ENCODE peak calls at places on chromosomes 12 and 14, in four cellular contexts. One of them, this sample, is unnamed.

GRCh38 chr12:7907009-7907408 is 29.0 kb downstream of the SLC2A3 start:
- DNase-seq in K562: peak; percentile 74
- DNase-seq in HepG2: peak; percentile 97
- DNase-seq in WTC11: peak; percentile 72
- DNase-seq in this sample: peak; percentile 90

GRCh38 chr12:124085419-124085818 is 112.4 kb downstream of the ZNF664 start:
- DNase-seq in HepG2: no peak
- DNase-seq in WTC11: no peak
- DNase-seq in K562: no peak
- DNase-seq in this sample: no peak

GRCh38 chr12:128644664-128645296 is 179.0 kb downstream of the SLC15A4 start:
- DNase-seq in HepG2: peak; percentile 3
- DNase-seq in WTC11: peak; percentile 21
- DNase-seq in K562: peak; percentile 40
- DNase-seq in this sample: peak; percentile 25

GRCh38 chr12:34218193-34219045 is 196.1 kb downstream of the ALG10 start:
- DNase-seq in HepG2: peak; percentile 64
- DNase-seq in WTC11: peak; percentile 47
- DNase-seq in K562: peak; percentile 78
- DNase-seq in this sample: peak; percentile 33

GRCh38 chr12:18439541-18439940 is 178.2 kb downstream of the PIK3C2G start:
- DNase-seq in WTC11: no peak
- DNase-seq in HepG2: no peak
- DNase-seq in K562: no peak
- DNase-seq in this sample: no peak

GRCh38 chr12:109758406-109759075 is 44.9 kb downstream of the FAM222A start:
- DNase-seq in K562: no peak
- DNase-seq in WTC11: peak; percentile 24
- DNase-seq in HepG2: no peak
- DNase-seq in this sample: no peak

GRCh38 chr12:10740182-10740581 is 17.1 kb upstream of the YBX3 start:
- DNase-seq in HepG2: peak; percentile 58
- DNase-seq in WTC11: no peak
- DNase-seq in K562: peak; percentile 40
- DNase-seq in this sample: no peak

GRCh38 chr12:103586791-103587370 is at the start of gene STAB2:
- DNase-seq in WTC11: no peak
- DNase-seq in HepG2: no peak
- DNase-seq in K562: no peak
- DNase-seq in this sample: no peak

GRCh38 chr12:11746024-11746771 is 96.7 kb downstream of the ETV6 start:
- DNase-seq in WTC11: no peak
- DNase-seq in K562: peak; percentile 36
- DNase-seq in HepG2: no peak
- DNase-seq in this sample: no peak

GRCh38 chr12:123712780-123713319 is 697 bp downstream of the ATP6V0A2 start:
- DNase-seq in HepG2: peak; percentile 2
- DNase-seq in K562: peak; percentile 12
- DNase-seq in WTC11: no peak
- DNase-seq in this sample: no peak

GRCh38 chr14:61342486-61342885 is 21.1 kb downstream of the PRKCH start:
- DNase-seq in WTC11: no peak
- DNase-seq in K562: no peak
- DNase-seq in HepG2: no peak
- DNase-seq in this sample: no peak

GRCh38 chr14:71541973-71542730 is 390.1 kb upstream of the RGS6 start:
- DNase-seq in K562: no peak
- DNase-seq in WTC11: no peak
- DNase-seq in HepG2: no peak
- DNase-seq in this sample: no peak

GRCh38 chr12:111430418-111431353 is 25.0 kb downstream of the SH2B3 start:
- DNase-seq in HepG2: no peak
- DNase-seq in WTC11: no peak
- DNase-seq in K562: no peak
- DNase-seq in this sample: no peak

GRCh38 chr12:106839343-106839742 is 64.9 kb downstream of the RIC8B start:
- DNase-seq in WTC11: no peak
- DNase-seq in HepG2: no peak
- DNase-seq in K562: peak; percentile 36
- DNase-seq in this sample: no peak

GRCh38 chr14:29222671-29223268 is 456.2 kb downstream of the FOXG1 start:
- DNase-seq in K562: peak; percentile 15
- DNase-seq in HepG2: peak; percentile 63
- DNase-seq in WTC11: peak; percentile 10
- DNase-seq in this sample: peak; percentile 41

GRCh38 chr12:124162151-124163110 is 132.5 kb upstream of the RFLNA start:
- DNase-seq in WTC11: no peak
- DNase-seq in HepG2: no peak
- DNase-seq in K562: peak; percentile 13
- DNase-seq in this sample: no peak

GRCh38 chr12:50790081-50790480 is 26.2 kb downstream of the ATF1 start:
- DNase-seq in K562: no peak
- DNase-seq in WTC11: no peak
- DNase-seq in HepG2: no peak
- DNase-seq in this sample: no peak

DNA sequence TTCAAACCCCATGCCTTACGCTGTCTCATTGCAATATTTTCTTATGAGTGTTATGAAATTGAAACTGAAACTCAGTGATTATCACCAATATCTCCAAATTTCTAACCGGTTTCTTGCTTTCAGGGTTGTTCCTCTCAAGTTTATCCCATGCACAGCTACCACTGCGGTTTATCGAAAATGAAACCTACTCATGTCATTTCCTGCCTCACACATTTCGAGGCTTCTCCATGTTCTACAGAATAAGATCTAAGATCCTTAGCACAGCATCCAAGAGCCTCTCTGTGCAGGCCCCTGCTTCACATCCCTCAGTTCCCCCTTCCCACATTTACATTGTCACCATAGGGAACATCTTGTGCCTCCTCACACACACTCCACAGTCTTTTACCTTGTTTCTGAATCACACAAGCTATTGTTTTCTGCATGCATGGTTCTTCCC is 45.5 kb upstream of the FAR2 start:
- DNase-seq in K562: no peak
- DNase-seq in HepG2: no peak
- DNase-seq in WTC11: no peak
- DNase-seq in this sample: no peak
- TF ChIP-seq MAX in K562: no peak
- TF ChIP-seq MAX in HepG2: no peak
- TF ChIP-seq MAX in WTC11: no peak
- TF ChIP-seq MAX in this sample: no peak

GRCh38 chr14:30770376-30770775 is 104.0 kb upstream of the COCH start:
- DNase-seq in WTC11: no peak
- DNase-seq in K562: no peak
- DNase-seq in HepG2: no peak
- DNase-seq in this sample: no peak

GRCh38 chr14:30771595-30771994 is 102.8 kb upstream of the COCH start:
- DNase-seq in HepG2: no peak
- DNase-seq in WTC11: no peak
- DNase-seq in K562: no peak
- DNase-seq in this sample: no peak

GRCh38 chr14:30763891-30764290 is 110.5 kb upstream of the COCH start:
- DNase-seq in K562: no peak
- DNase-seq in HepG2: no peak
- DNase-seq in WTC11: no peak
- DNase-seq in this sample: no peak

GRCh38 chr14:30767624-30768023 is 106.7 kb upstream of the COCH start:
- DNase-seq in WTC11: no peak
- DNase-seq in HepG2: no peak
- DNase-seq in K562: no peak
- DNase-seq in this sample: no peak

GRCh38 chr14:30768791-30769190 is 105.6 kb upstream of the COCH start:
- DNase-seq in WTC11: no peak
- DNase-seq in K562: no peak
- DNase-seq in HepG2: no peak
- DNase-seq in this sample: no peak
- TF ChIP-seq NR3C1 in WTC11: no peak
- TF ChIP-seq NR3C1 in K562: no peak
- TF ChIP-seq NR3C1 in HepG2: no peak
- TF ChIP-seq NR3C1 in this sample: no peak

DNA sequence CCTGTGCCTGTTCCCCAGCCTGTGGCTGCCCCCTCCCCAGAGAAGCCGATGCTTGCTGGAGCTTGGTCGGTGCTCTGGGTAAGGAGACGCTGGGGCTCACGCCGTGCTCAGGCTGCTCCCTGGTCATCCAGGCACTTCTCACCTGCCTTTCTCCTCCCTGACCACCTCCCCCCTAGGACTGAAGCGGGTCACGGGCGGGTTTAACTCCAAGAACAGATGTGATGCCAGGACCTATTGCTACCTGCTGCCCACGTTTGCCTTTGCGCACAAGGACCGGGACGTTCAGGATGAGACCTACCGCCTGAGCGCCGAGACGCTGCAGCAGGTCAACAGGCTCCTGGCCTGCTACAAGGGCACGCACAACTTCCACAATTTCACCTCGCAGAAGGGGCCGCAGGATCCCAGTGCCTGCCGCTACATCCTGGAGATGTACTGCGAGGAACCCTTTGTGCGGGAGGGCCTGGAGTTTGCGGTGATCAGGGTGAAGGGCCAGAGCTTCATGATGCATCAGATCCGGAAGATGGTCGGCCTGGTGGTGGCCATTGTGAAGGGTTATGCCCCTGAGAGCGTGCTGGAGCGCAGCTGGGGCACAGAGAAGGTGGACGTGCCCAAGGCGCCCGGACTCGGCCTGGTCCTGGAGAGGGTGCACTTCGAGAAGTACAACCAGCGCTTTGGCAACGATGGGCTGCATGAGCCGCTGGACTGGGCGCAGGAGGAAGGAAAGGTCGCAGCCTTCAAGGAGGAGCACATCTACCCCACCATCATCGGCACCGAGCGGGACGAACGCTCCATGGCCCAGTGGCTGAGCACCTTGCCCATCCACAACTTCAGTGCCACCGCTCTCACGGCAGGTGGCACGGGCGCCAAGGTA is 8.4 kb upstream of the EP400 start:
- DNase-seq in WTC11: no peak
- DNase-seq in K562: no peak
- DNase-seq in HepG2: no peak
- DNase-seq in this sample: no peak
- TF ChIP-seq MAX in WTC11: no peak
- TF ChIP-seq MAX in K562: no peak
- TF ChIP-seq MAX in HepG2: no peak
- TF ChIP-seq MAX in this sample: no peak

DNA sequence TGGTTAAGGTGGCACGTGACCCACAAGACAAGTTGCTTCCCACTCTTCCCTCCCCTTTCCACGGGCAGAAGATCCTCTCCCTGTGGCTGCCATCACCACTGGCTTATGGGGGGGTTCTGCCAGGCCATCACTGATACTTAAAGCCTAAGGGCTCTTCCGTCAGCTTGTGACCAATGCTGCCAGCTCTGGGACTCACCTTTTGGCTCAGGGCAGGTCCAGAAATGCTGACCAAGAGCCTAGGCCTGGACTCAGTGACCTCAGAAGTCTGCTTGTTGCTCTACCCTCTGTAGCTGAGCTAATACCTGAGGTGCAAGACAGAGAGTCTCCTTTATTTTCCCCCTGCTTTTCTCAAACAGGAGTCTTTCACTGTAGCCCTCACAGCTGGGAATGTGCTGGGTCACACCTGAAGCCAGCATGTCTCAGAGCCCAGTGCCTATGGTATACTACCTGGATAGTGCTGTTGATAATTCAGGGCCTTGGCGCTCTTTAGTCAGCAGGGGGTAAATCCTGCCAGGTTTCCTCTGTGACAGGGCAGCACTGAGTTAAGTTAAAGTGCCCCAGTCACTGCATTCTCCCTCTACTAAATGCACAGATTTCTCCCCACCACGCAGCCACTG is 19.7 kb downstream of the FGD4 start:
- DNase-seq in WTC11: no peak
- DNase-seq in K562: no peak
- DNase-seq in HepG2: no peak
- DNase-seq in this sample: no peak
- TF ChIP-seq NR3C1 in WTC11: no peak
- TF ChIP-seq NR3C1 in K562: no peak
- TF ChIP-seq NR3C1 in HepG2: no peak
- TF ChIP-seq NR3C1 in this sample: no peak

GRCh38 chr14:104655128-104655848 is 34.1 kb upstream of the INF2 start:
- DNase-seq in WTC11: no peak
- DNase-seq in HepG2: no peak
- DNase-seq in K562: no peak
- DNase-seq in this sample: no peak
- TF ChIP-seq MAX in WTC11: no peak
- TF ChIP-seq MAX in HepG2: no peak
- TF ChIP-seq MAX in K562: no peak
- TF ChIP-seq MAX in this sample: no peak

GRCh38 chr12:122190842-122191668 is 8.1 kb downstream of the LRRC43 start:
- DNase-seq in HepG2: peak; percentile 60
- DNase-seq in WTC11: peak; percentile 86
- DNase-seq in K562: peak; percentile 88
- DNase-seq in this sample: peak; percentile 79
- TF ChIP-seq NR3C1 in HepG2: no peak
- TF ChIP-seq NR3C1 in WTC11: no peak
- TF ChIP-seq NR3C1 in K562: no peak
- TF ChIP-seq NR3C1 in this sample: no peak

DNA sequence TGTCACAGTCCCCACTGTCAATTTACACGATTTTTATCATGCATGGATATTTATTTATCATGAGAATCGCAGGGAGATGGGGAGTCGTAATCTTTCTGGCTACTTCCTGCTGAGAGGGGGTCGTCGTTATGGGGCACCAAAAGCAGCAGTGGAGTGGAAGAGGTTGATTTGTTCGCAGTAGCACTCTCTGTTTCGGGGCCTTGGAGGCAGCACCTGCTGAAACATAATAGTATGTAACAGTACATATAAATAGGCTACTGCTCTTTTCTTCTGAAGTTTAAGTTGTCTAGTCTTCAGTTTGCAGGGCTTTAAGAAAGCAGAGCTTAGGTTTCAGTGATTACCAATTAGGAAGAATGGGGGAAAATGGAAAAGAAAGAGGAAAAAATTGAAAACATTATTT is 3.8 kb downstream of the SOAT2 start:
- DNase-seq in WTC11: no peak
- DNase-seq in HepG2: no peak
- DNase-seq in K562: no peak
- DNase-seq in this sample: no peak
- TF ChIP-seq MAX in WTC11: no peak
- TF ChIP-seq MAX in HepG2: no peak
- TF ChIP-seq MAX in K562: no peak
- TF ChIP-seq MAX in this sample: no peak